ENCODE peak calls at places on chromosomes 7 and 10, in nine cellular contexts. R is NT2/D1; Z is A549; W is CD4-positive, CD25-positive, alpha-beta regulatory T cell; X is left ventricle myocardium inferior; V is lower lobe of right lung; Y is iPS DF 6.9; D is colonic mucosa; O is hepatocyte. C is an unnamed sample.

GRCh38 chr7:138167869-138168296 is 91.6 kb downstream of the AKR1D1 start:
- DNase-seq in Z (no peak), O (no peak), D (no peak), V (no peak), X (no peak), W (no peak), R (peak; percentile 48), Y (no peak), C (no peak)

GRCh38 chr10:125411724-125412123 is 251.4 kb upstream of the CTBP2 start:
- DNase-seq in D (no peak), W (no peak), Z (no peak), V (no peak), O (no peak), X (no peak), R (no peak), Y (no peak), C (no peak)

GRCh38 chr10:91944880-91945630 is 21.5 kb downstream of the BTAF1 start:
- DNase-seq in Z (no peak), Y (no peak), O (no peak), X (no peak), R (no peak), W (no peak), D (no peak), V (no peak), C (no peak)

GRCh38 chr10:14215601-14216000 is 115.1 kb downstream of the FRMD4A start:
- DNase-seq in O (no peak), X (no peak), R (no peak), Y (no peak), Z (no peak), D (no peak), V (no peak), W (no peak), C (no peak)

GRCh38 chr7:130273863-130274262 is 7.2 kb downstream of the CPA2 start:
- DNase-seq in O (peak; percentile 54), W (no peak), X (no peak), Z (no peak), D (peak; percentile 19), Y (no peak), R (no peak), V (no peak), C (no peak)

GRCh38 chr7:105890290-105890997 is 14.0 kb upstream of the ATXN7L1 start:
- DNase-seq in W (no peak), X (no peak), Z (no peak), D (no peak), Y (no peak), V (no peak), O (no peak), R (no peak), C (no peak)

GRCh38 chr10:17841055-17841454 is 31.9 kb downstream of the MRC1 start:
- DNase-seq in V (no peak), Y (no peak), X (no peak), R (no peak), O (no peak), Z (no peak), D (no peak), W (no peak), C (no peak)

GRCh38 chr10:128180843-128181242 is 54.6 kb upstream of the MKI67 start:
- DNase-seq in O (no peak), V (no peak), X (no peak), R (no peak), D (no peak), Y (no peak), W (peak; percentile 70), Z (no peak), C (no peak)

GRCh38 chr7:129828989-129829676 is 123.6 kb downstream of the UBE2H start:
- DNase-seq in W (peak; percentile 10), Y (no peak), D (no peak), V (no peak), Z (no peak), R (no peak), X (no peak), O (no peak), C (no peak)

GRCh38 chr7:65001291-65001814 is 5.1 kb downstream of the ERV3-1 start:
- DNase-seq in R (no peak), W (no peak), Y (no peak), D (no peak), X (no peak), V (no peak), O (no peak), Z (no peak), C (no peak)

GRCh38 chr7:84204655-84205054 is 10.1 kb upstream of the SEMA3A start:
- DNase-seq in O (no peak), V (no peak), R (no peak), D (no peak), X (no peak), W (no peak), Z (no peak), Y (no peak), C (no peak)

GRCh38 chr10:14581553-14581952 is 193.1 kb downstream of the FAM107B start:
- DNase-seq in D (no peak), O (no peak), R (no peak), X (no peak), W (no peak), V (no peak), Z (no peak), Y (no peak), C (no peak)

GRCh38 chr7:50147952-50148351 is 54.9 kb upstream of the ZPBP start:
- DNase-seq in W (no peak), Z (no peak), X (no peak), Y (no peak), R (no peak), V (no peak), O (no peak), D (no peak), C (no peak)
- H3K4me1 ChIP-seq in W (peaks cover 22% of the 10 kb centered on the region), Z (no peaks in the 10 kb centered on the region), X (no peaks in the 10 kb centered on the region), Y (no peaks in the 10 kb centered on the region), R (no peaks in the 10 kb centered on the region), V (no peaks in the 10 kb centered on the region), O (no peaks in the 10 kb centered on the region), D (no peaks in the 10 kb centered on the region), C (no peaks in the 10 kb centered on the region)

GRCh38 chr7:94297397-94297838 is 97.3 kb upstream of the COL1A2 start:
- DNase-seq in O (peak; percentile 61), V (no peak), D (peak; percentile 28), Z (peak; percentile 50), Y (no peak), W (no peak), R (no peak), X (peak; percentile 56), C (no peak)

GRCh38 chr7:94300176-94300835 is 94.4 kb upstream of the COL1A2 start:
- DNase-seq in W (no peak), D (no peak), R (no peak), X (no peak), Y (no peak), O (no peak), Z (peak; percentile 27), V (no peak), C (no peak)

GRCh38 chr7:94296886-94297285 is 97.8 kb upstream of the COL1A2 start:
- DNase-seq in V (no peak), Y (no peak), D (no peak), X (no peak), O (no peak), W (no peak), R (no peak), Z (no peak), C (no peak)

GRCh38 chr7:94301024-94301588 is 93.6 kb upstream of the COL1A2 start:
- DNase-seq in Z (peak; percentile 95), O (peak; percentile 91), X (peak; percentile 73), W (no peak), Y (peak; percentile 60), V (peak; percentile 38), D (peak; percentile 51), R (peak; percentile 83), C (peak; percentile 59)

DNA sequence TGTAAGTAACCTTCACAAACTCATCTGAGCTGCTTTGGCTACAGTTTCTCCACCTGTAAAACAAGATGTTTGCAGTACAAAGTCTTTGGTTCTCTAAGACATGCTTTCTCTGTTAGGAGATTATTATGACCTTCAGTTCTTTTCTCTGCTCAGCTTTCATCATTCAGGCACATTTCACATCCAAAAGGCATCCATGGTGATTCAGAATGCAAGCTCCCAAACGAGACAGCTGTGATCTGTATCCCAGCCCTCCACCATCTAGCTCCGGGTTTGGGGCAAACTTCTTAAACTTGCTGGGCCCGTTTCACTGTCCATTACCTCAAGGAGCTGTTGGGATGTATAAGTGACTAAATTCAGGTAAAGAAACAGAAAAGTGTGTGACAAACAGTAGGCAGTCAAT is 95.8 kb upstream of the COL1A2 start:
- DNase-seq in X (no peak), D (no peak), W (no peak), O (no peak), Y (no peak), V (no peak), Z (no peak), R (no peak), C (no peak)
- H3K4me1 ChIP-seq in X (peaks cover 31% of the 10 kb centered on the region), D (no peaks in the 10 kb centered on the region), W (no peaks in the 10 kb centered on the region), O (peaks cover 50% of the 10 kb centered on the region), Y (peaks cover 5% of the 10 kb centered on the region), V (no peaks in the 10 kb centered on the region), Z (peaks cover 67% of the 10 kb centered on the region), R (no peaks in the 10 kb centered on the region), C (peaks cover 12% of the 10 kb centered on the region)

DNA sequence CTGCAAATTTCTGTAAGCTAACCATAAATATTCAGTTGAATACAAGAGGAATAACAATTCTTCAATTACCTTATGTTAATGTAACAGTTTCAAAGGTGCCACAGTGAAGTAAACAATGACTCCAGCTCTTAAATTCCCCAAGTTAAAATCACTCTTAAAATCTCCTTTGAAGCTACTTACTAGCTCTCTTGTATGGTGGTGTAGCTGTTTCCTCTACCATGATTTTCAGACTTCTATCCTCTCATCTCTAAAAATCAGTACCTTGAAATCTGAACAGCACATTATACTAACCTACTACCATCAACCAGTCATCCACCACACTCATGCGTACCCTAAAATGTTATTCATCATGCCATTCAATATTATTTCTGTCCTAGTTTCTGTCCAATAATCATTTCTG is 29.6 kb downstream of the JMJD1C start:
- DNase-seq in Y (no peak), R (no peak), Z (no peak), V (no peak), W (no peak), D (no peak), X (no peak), O (no peak), C (no peak)
- H3K4me1 ChIP-seq in Y (peaks cover 7% of the 10 kb centered on the region), R (no peaks in the 10 kb centered on the region), Z (peaks cover 61% of the 10 kb centered on the region), V (peaks cover 60% of the 10 kb centered on the region), W (no peaks in the 10 kb centered on the region), D (peaks cover 3% of the 10 kb centered on the region), X (peaks cover 92% of the 10 kb centered on the region), O (peaks cover 9% of the 10 kb centered on the region), C (peaks cover 69% of the 10 kb centered on the region)

GRCh38 chr10:72220637-72221036 is 4.6 kb upstream of the ASCC1 start:
- DNase-seq in D (no peak), O (no peak), Z (no peak), Y (no peak), X (no peak), W (no peak), V (no peak), R (no peak), C (no peak)

GRCh38 chr10:72221278-72221677 is 5.2 kb upstream of the ASCC1 start:
- DNase-seq in D (no peak), W (no peak), O (no peak), Z (no peak), X (no peak), Y (no peak), R (no peak), V (no peak), C (no peak)

GRCh38 chr10:72218329-72218728 is 2.3 kb upstream of the ASCC1 start:
- DNase-seq in Y (no peak), W (peak; percentile 16), V (no peak), Z (no peak), O (no peak), R (no peak), D (no peak), X (no peak), C (no peak)

GRCh38 chr10:72218756-72219155 is 2.7 kb upstream of the ASCC1 start:
- DNase-seq in Z (no peak), O (no peak), V (no peak), D (no peak), Y (no peak), X (no peak), W (no peak), R (no peak), C (no peak)

GRCh38 chr10:72219229-72219814 is 3.2 kb upstream of the ASCC1 start:
- DNase-seq in O (no peak), X (no peak), Z (no peak), D (no peak), V (no peak), R (no peak), W (no peak), Y (no peak), C (no peak)
- H3K4me1 ChIP-seq in O (peaks cover 20% of the 10 kb centered on the region), X (peaks cover 85% of the 10 kb centered on the region), Z (peaks cover 47% of the 10 kb centered on the region), D (peaks cover 11% of the 10 kb centered on the region), V (peaks cover 57% of the 10 kb centered on the region), R (no peaks in the 10 kb centered on the region), W (peaks cover 60% of the 10 kb centered on the region), Y (no peaks in the 10 kb centered on the region), C (peaks cover 72% of the 10 kb centered on the region)

C was measured in left lung.